ENCODE peak calls at places on chromosomes 11 and 22, in nine cellular contexts. X, T, F, M, U, B, W, G and K are unnamed samples.

GRCh38 chr11:83033972-83034672 is 37.6 kb downstream of the RAB30 start:
- DNase-seq in W (peak; percentile 44), U (peak; percentile 31), M (peak; percentile 19), X (no peak), T (peak; percentile 2), B (no peak), G (peak; percentile 27), F (no peak), K (peak; percentile 39)

GRCh38 chr22:29801153-29801552 is 34.0 kb downstream of the UQCR10 start:
- DNase-seq in X (no peak), G (no peak), M (no peak), F (no peak), B (no peak), U (no peak), T (no peak), W (no peak), K (no peak)

GRCh38 chr11:41320233-41320993 is 139.0 kb downstream of the LRRC4C start:
- DNase-seq in U (peak; percentile 9), F (no peak), T (no peak), W (no peak), M (no peak), G (no peak), X (no peak), B (no peak), K (no peak)

GRCh38 chr22:40766956-40767355 is 52.2 kb downstream of the SLC25A17 start:
- DNase-seq in T (no peak), X (no peak), G (no peak), F (no peak), W (no peak), M (no peak), B (no peak), U (no peak), K (no peak)

GRCh38 chr11:68950268-68950667 is 30.5 kb downstream of the MRGPRD start:
- DNase-seq in G (no peak), M (no peak), F (no peak), B (no peak), W (no peak), U (peak; percentile 26), T (no peak), X (no peak), K (no peak)

GRCh38 chr11:87819141-87819540 is 356.1 kb downstream of the RAB38 start:
- DNase-seq in X (no peak), T (no peak), M (no peak), G (peak; percentile 13), U (no peak), B (no peak), W (no peak), F (no peak), K (no peak)

GRCh38 chr11:124900464-124900863 is 2.8 kb upstream of the ROBO4 start:
- DNase-seq in G (no peak), T (no peak), M (no peak), W (no peak), X (no peak), B (no peak), U (no peak), F (no peak), K (no peak)

GRCh38 chr11:70916321-70916720 is 336.1 kb downstream of the SHANK2 start:
- DNase-seq in M (no peak), B (no peak), G (no peak), T (no peak), F (no peak), U (no peak), W (no peak), X (no peak), K (peak; percentile 48)

GRCh38 chr11:86061483-86061882 is 7.4 kb downstream of the PICALM start:
- DNase-seq in X (no peak), T (no peak), G (no peak), B (no peak), M (no peak), W (no peak), F (no peak), U (no peak), K (no peak)

GRCh38 chr11:70788247-70789022 is 390.1 kb downstream of the CTTN start:
- DNase-seq in B (no peak), X (no peak), F (no peak), T (peak; percentile 73), G (no peak), U (no peak), M (no peak), W (no peak), K (no peak)

GRCh38 chr11:124798991-124799383 is 1.2 kb downstream of the MSANTD2 start:
- DNase-seq in X (no peak), B (no peak), G (no peak), W (no peak), M (no peak), T (peak; percentile 5), F (no peak), U (peak; percentile 59), K (no peak)

GRCh38 chr11:117010808-117011540 is 87.3 kb downstream of the SIK3 start:
- DNase-seq in F (no peak), U (no peak), X (no peak), W (no peak), M (no peak), B (no peak), T (no peak), G (no peak), K (no peak)

GRCh38 chr11:85021066-85021465 is 606.1 kb downstream of the DLG2 start:
- DNase-seq in T (no peak), G (no peak), W (no peak), B (no peak), X (no peak), U (no peak), M (no peak), F (no peak), K (no peak)

GRCh38 chr11:82718307-82718706 is 15.4 kb downstream of the FAM181B start:
- DNase-seq in M (peak; percentile 16), G (peak; percentile 41), W (peak; percentile 38), T (peak; percentile 5), U (peak; percentile 42), B (peak; percentile 26), X (no peak), F (no peak), K (peak; percentile 14)

GRCh38 chr11:4066960-4067359 is 27.6 kb upstream of the RRM1 start:
- DNase-seq in M (no peak), X (no peak), B (no peak), T (no peak), F (no peak), G (no peak), W (no peak), U (no peak), K (no peak)

GRCh38 chr11:72864692-72865655 is 50.8 kb downstream of the ATG16L2 start:
- DNase-seq in X (no peak), W (no peak), B (no peak), M (no peak), G (no peak), F (no peak), T (no peak), U (no peak), K (no peak)

GRCh38 chr22:50584106-50585096 is 1.8 kb upstream of the CHKB start:
- DNase-seq in B (no peak), U (no peak), X (no peak), G (no peak), W (no peak), M (no peak), T (no peak), F (no peak), K (no peak)